ENCODE peak calls at places on chromosomes 3 and 15, in six cellular contexts. T is HEK293T; H is HFFc6; X is hepatic stellate cell; E is activated CD4-positive, alpha-beta T cell treated with anti-CD3 and anti-CD28 coated beads, Interleukin-2, amount 50 U/mL, for 4 hours; J is fibroblast of the conjunctiva. Y is an unnamed sample.

GRCh38 chr15:96703794-96704550 is 373.5 kb downstream of the NR2F2 start:
- DNase-seq in X (no peak), J (no peak), H (no peak), E (no peak), T (no peak), Y (no peak)

GRCh38 chr3:30680789-30681188 is 74.4 kb downstream of the TGFBR2 start:
- DNase-seq in E (no peak), X (no peak), H (no peak), J (no peak), T (no peak), Y (no peak)

GRCh38 chr3:154151969-154152368 is 30.8 kb downstream of the ARHGEF26 start:
- DNase-seq in E (no peak), X (peak), H (no peak), T (no peak), J (no peak), Y (no peak)

GRCh38 chr3:171786997-171787396 is 23.3 kb downstream of the PLD1 start:
- DNase-seq in X (no peak), J (no peak), T (no peak), E (no peak), H (no peak), Y (no peak)

GRCh38 chr15:72983812-72984211 is 68.5 kb upstream of the NEO1 start:
- DNase-seq in X (no peak), H (no peak), J (no peak), E (no peak), T (no peak), Y (no peak)

GRCh38 chr3:196144383-196145105 is 62.7 kb upstream of the TFRC start:
- DNase-seq in J (no peak), X (peak), H (peak), E (no peak), T (no peak), Y (no peak)

GRCh38 chr3:186432189-186432588 is 70.2 kb upstream of the DGKG start:
- DNase-seq in J (no peak), E (no peak), X (peak), H (peak), T (no peak), Y (no peak)

GRCh38 chr15:57370929-57371328 is 5.4 kb upstream of the CGNL1 start:
- DNase-seq in J (no peak), H (no peak), X (no peak), E (no peak), T (no peak), Y (no peak)

GRCh38 chr3:61602466-61602865 is 41.1 kb downstream of the PTPRG start:
- DNase-seq in T (no peak), H (no peak), E (no peak), X (no peak), J (no peak), Y (no peak)

GRCh38 chr3:111047053-111047452 is 24.6 kb upstream of the NECTIN3 start:
- DNase-seq in H (no peak), T (no peak), X (no peak), J (no peak), E (no peak), Y (no peak)

GRCh38 chr3:151101270-151101954 is 15.9 kb downstream of the MED12L start:
- DNase-seq in J (no peak), T (peak), H (no peak), E (no peak), X (no peak), Y (no peak)

GRCh38 chr3:8886556-8886955 is 76.7 kb downstream of the RAD18 start:
- DNase-seq in X (no peak), H (peak), T (no peak), E (no peak), J (no peak), Y (no peak)

GRCh38 chr3:9392041-9392440 is 5.4 kb upstream of the SETD5 start:
- DNase-seq in X (no peak), T (no peak), H (no peak), J (no peak), E (no peak), Y (no peak)

GRCh38 chr3:55549172-55549571 is 62.1 kb upstream of the WNT5A start:
- DNase-seq in H (peak), X (no peak), T (peak), J (peak), E (no peak), Y (no peak)

GRCh38 chr15:65550681-65551098 is 20.4 kb downstream of the HACD3 start:
- DNase-seq in X (peak), T (no peak), J (no peak), H (peak), E (no peak), Y (no peak)

GRCh38 chr3:142857056-142857455 is 31.8 kb downstream of the PCOLCE2 start:
- DNase-seq in H (peak), J (no peak), T (peak), X (peak), E (no peak), Y (peak)

GRCh38 chr3:194134231-194134756 is 1.7 kb upstream of the HES1 start:
- DNase-seq in T (peak), E (peak), H (peak), X (no peak), J (no peak), Y (peak)

GRCh38 chr15:62895905-62896316 is 146.6 kb upstream of the TPM1 start:
- DNase-seq in E (no peak), J (peak), H (peak), T (no peak), X (peak), Y (no peak)

Y was measured in glutamatergic neuron.